ENCODE peak calls at places on chromosomes 7 and 10, in five cellular contexts. L is testis, N is pancreas, Q is lower lobe of right lung, A is mammary epithelial cell. X is an unnamed sample.

GRCh38 chr7:132446666-132447217 is 129.5 kb downstream of the PLXNA4 start:
- DNase-seq in A (no peak), L (no peak), Q (no peak), N (no peak), X (no peak)

GRCh38 chr10:118843647-118844265 is 89.0 kb upstream of the CACUL1 start:
- DNase-seq in L (no peak), A (no peak), Q (no peak), N (no peak), X (no peak)

GRCh38 chr7:142482899-142483658 is 225.2 kb upstream of the PRSS58 start:
- DNase-seq in Q (no peak), L (peak; percentile 71), N (peak; percentile 35), A (peak; percentile 27), X (no peak)

GRCh38 chr7:140541513-140542192 is 62.3 kb upstream of the MKRN1 start:
- DNase-seq in A (peak; percentile 87), L (peak; percentile 67), N (peak; percentile 26), Q (no peak), X (no peak)

GRCh38 chr10:127012769-127013152 is 107.5 kb downstream of the DOCK1 start:
- DNase-seq in L (peak; percentile 8), A (peak; percentile 87), Q (peak; percentile 81), N (peak; percentile 95), X (peak; percentile 83)

GRCh38 chr10:80509403-80510161 is 28.1 kb upstream of the SH2D4B start:
- DNase-seq in Q (no peak), A (no peak), N (no peak), L (no peak), X (no peak)

GRCh38 chr10:99520040-99520803 is 12.5 kb upstream of the NKX2-3 start:
- DNase-seq in A (no peak), Q (no peak), L (no peak), N (no peak), X (no peak)

GRCh38 chr7:144713850-144714249 is 122.0 kb downstream of the TPK1 start:
- DNase-seq in A (no peak), Q (no peak), L (no peak), N (no peak), X (no peak)

GRCh38 chr10:6741561-6741960 is 161.5 kb upstream of the PRKCQ start:
- DNase-seq in Q (no peak), L (no peak), N (no peak), A (no peak), X (no peak)
- H3K4me1 ChIP-seq in Q (peaks cover 11% of the 10 kb centered on the region), L (no peaks in the 10 kb centered on the region), N (no peaks in the 10 kb centered on the region), A (peaks cover 31% of the 10 kb centered on the region), X (no peaks in the 10 kb centered on the region)

DNA sequence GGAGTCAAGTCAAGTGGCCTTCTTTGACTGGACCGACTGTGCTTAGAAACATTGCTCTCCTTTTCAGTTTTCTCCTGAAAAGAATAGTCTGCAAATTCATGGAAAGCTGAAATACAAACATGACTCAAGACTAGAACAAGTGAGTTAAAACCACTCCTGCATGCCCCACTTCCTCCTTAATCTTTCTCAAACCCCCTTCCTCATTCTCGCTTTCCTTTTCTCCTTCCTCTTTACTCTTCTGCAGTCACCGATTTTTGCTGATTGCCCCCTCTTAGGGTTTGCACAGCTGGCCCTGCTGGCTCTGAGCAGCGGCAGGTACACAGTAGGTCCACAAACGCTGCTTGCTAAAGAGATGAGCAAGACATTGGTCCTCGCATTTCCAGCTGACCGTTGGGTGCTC is 34.8 kb upstream of the MKI67 start:
- DNase-seq in L (no peak), N (no peak), A (no peak), Q (no peak), X (no peak)
- H3K27ac ChIP-seq in L (no peak overlapping the region), N (no peak overlapping the region), A (no peak overlapping the region), Q (no peak overlapping the region), X (no peak overlapping the region)

GRCh38 chr10:31808258-31809218 is 120.1 kb downstream of the ARHGAP12 start:
- DNase-seq in A (peak; percentile 18), L (peak; percentile 23), N (peak; percentile 24), Q (peak; percentile 47), X (no peak)
- H3K4me3 ChIP-seq in A (no peak overlapping the region), L (no peak overlapping the region), N (no peak overlapping the region), Q (peak overlapping the region; percentile 43), X (no peak overlapping the region)

GRCh38 chr7:116630932-116631449 is 41.0 kb upstream of the MET start:
- DNase-seq in N (peak; percentile 91), L (no peak), A (peak; percentile 100), Q (peak; percentile 69), X (peak; percentile 76)
- H3K4me1 ChIP-seq in N (peaks cover 27% of the 10 kb centered on the region), L (no peaks in the 10 kb centered on the region), A (peaks cover 56% of the 10 kb centered on the region), Q (no peaks in the 10 kb centered on the region), X (no peaks in the 10 kb centered on the region)

GRCh38 chr10:77311186-77311585 is 326.4 kb downstream of the KCNMA1 start:
- DNase-seq in A (no peak), L (no peak), Q (no peak), N (no peak), X (no peak)
- H3K27ac ChIP-seq in A (no peak overlapping the region), L (no peak overlapping the region), Q (no peak overlapping the region), N (no peak overlapping the region), X (no peak overlapping the region)

GRCh38 chr7:128031901-128032604 is 816 bp upstream of the LRRC4 start:
- DNase-seq in A (peak; percentile 83), Q (peak; percentile 64), N (no peak), L (peak; percentile 70), X (peak; percentile 87)

GRCh38 chr7:128034830-128035229 is 3.6 kb upstream of the LRRC4 start:
- DNase-seq in L (no peak), N (no peak), A (no peak), Q (no peak), X (no peak)

GRCh38 chr7:128030999-128031681 is at the start of gene LRRC4:
- DNase-seq in N (no peak), A (peak; percentile 36), Q (peak; percentile 65), L (peak; percentile 48), X (peak; percentile 90)

GRCh38 chr7:128033246-128033645 is 2.0 kb upstream of the LRRC4 start:
- DNase-seq in L (no peak), N (no peak), A (no peak), Q (no peak), X (no peak)

DNA sequence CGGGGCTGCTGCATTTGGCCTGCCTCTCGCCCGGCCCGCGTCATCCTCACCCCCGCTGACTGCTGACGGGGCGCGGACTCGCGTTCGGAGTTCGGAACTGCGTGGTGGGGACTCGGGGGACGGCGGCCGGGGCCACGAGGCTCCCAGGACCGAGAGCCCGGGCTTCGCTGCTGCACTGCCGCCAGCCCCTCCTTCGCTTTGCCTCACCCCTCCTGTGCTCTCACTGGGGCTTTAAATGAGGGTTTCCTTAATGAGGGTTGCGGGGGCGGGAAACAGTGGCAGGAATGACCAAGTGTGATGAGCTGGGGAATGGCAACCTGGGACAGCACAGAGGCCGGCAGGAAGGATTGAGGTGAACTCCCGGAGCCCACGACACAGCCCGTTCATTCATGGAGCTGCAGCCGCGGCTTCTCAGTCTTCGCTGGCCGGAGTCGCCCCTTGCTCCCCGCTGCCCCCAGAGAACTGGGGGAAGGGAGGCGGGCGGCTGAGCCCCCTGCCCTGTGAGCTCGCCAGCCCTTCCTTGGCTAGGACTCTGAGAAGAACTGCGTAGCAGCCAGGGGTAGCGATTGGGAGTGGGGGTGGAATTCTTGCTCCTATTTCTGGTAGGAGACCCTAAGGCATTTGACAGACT is 1.5 kb upstream of the LRRC4 start:
- DNase-seq in A (no peak), L (no peak), N (no peak), Q (peak; percentile 58), X (no peak)
- H3K4me3 ChIP-seq in A (no peak overlapping the region), L (peak overlapping the region; percentile 56), N (no peak overlapping the region), Q (peak overlapping the region; percentile 67), X (peak overlapping the region; percentile 59)

GRCh38 chr10:71847418-71847817 is 3.6 kb downstream of the PSAP start:
- DNase-seq in Q (no peak), L (no peak), A (no peak), N (no peak), X (no peak)

GRCh38 chr10:71850021-71850744 is 868 bp downstream of the PSAP start:
- DNase-seq in A (no peak), Q (no peak), N (no peak), L (no peak), X (no peak)

GRCh38 chr10:71849461-71849908 is 1.6 kb downstream of the PSAP start:
- DNase-seq in L (no peak), Q (no peak), A (no peak), N (no peak), X (no peak)

GRCh38 chr10:71846816-71847215 is 4.2 kb downstream of the PSAP start:
- DNase-seq in Q (peak; percentile 53), N (peak; percentile 64), A (no peak), L (no peak), X (no peak)

DNA sequence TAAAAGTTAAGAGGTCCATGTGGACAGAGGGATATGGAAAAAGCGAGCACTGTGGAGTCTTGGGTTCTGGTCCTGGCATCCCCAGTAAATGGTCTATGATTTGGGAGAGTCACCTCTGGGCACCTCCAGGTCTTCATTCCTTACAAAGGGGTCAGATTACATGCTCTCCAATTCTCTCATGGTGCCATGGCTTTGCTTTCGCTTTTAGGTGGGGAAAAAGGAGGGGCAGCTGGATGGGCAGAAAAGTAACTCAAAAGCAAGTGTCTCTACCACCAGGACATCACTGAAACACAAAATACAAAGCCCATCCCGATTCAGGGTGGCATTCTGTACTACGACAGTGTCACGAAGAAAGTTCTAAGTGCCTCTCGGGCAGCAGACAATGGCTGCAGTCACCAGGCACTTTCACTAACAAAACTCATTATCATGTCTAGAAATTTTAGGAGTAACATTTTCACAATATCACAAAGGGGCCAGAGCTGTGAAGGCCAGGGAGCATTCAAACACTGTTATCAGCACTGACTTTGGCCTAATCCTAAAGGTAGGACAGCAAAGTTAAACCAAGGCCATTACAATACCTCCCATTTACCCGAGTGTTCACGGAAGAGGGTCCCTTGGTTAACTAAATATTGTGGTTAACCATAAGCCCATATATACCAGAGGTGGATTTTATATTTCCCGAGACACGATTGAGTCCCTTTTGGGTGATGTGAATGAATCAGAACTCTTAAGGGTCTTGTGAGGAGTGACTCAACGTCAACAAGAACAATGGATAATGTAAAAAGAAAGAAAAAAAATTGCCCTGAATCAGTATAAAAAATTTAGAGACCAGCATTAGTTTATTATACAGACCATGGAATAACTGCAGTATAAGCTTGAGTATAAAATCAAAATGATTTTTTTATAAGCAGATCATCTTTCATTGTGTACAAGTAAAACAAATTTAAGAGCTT is 2.5 kb downstream of the PSAP start:
- DNase-seq in Q (no peak), L (no peak), A (no peak), N (no peak), X (no peak)
- H3K4me1 ChIP-seq in Q (peaks cover 66% of the 10 kb centered on the region), L (peaks cover 28% of the 10 kb centered on the region), A (peaks cover 13% of the 10 kb centered on the region), N (peaks cover 36% of the 10 kb centered on the region), X (peaks cover 18% of the 10 kb centered on the region)

DNA sequence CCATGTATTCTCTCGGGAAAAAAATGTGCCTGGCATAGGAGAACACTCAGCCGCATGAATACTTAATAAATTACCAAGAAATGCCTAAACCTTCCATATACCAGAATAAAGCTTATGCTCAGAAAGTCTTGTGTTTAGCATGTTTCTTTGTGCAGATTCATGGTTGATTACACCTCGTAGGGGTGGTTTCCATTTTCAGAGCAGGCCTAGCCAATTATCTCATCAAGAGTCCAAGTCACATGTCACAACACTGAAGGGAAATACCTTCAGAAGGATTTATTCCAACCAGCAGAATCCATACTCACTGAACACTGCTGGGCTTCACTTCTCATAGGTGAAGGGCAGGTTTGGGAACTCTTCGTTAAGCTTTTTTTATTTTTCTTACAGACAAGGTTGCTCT is 539.7 kb downstream of the PLXDC2 start:
- DNase-seq in A (no peak), N (no peak), Q (no peak), L (no peak), X (no peak)
- H3K27ac ChIP-seq in A (no peak overlapping the region), N (no peak overlapping the region), Q (no peak overlapping the region), L (no peak overlapping the region), X (no peak overlapping the region)

X was measured in left lung.